ENCODE peak calls at places on chromosome 22, in four cellular contexts. G, W, E and Q are unnamed samples.

GRCh38 chr22:50551160-50551752 is 5.6 kb downstream of the KLHDC7B start:
- DNase-seq in G (no peak), W (no peak), E (no peak), Q (no peak)

GRCh38 chr22:38051900-38052862 is 5.0 kb upstream of the PICK1 start:
- DNase-seq in G (peak), W (no peak), E (peak), Q (peak)

GRCh38 chr22:32475428-32476010 is 908 bp downstream of the FBXO7 start:
- DNase-seq in G (no peak), W (no peak), E (peak), Q (no peak)

GRCh38 chr22:50112151-50113118 is 22.6 kb downstream of the MOV10L1 start:
- DNase-seq in G (peak), W (no peak), E (no peak), Q (no peak)

GRCh38 chr22:31530816-31531180 is 34.5 kb downstream of the SFI1 start:
- DNase-seq in G (no peak), W (no peak), E (no peak), Q (no peak)

GRCh38 chr22:32771761-32772160 is 29.7 kb upstream of the TIMP3 start:
- DNase-seq in G (no peak), W (no peak), E (no peak), Q (no peak)

GRCh38 chr22:24752091-24752623 is 22.4 kb downstream of the PIWIL3 start:
- DNase-seq in G (no peak), W (no peak), E (no peak), Q (no peak)

GRCh38 chr22:44664149-44664548 is 37.9 kb upstream of the PRR5 start:
- DNase-seq in G (no peak), W (no peak), E (peak), Q (no peak)

GRCh38 chr22:28976588-28976987 is 85.0 kb downstream of the C22orf31 start:
- DNase-seq in G (peak), W (no peak), E (no peak), Q (no peak)

GRCh38 chr22:42310301-42310981 is 40.0 kb upstream of the TCF20 start:
- DNase-seq in G (no peak), W (no peak), E (no peak), Q (no peak)

GRCh38 chr22:24693359-24693758 is 81.2 kb downstream of the PIWIL3 start:
- DNase-seq in G (no peak), W (no peak), E (no peak), Q (no peak)

GRCh38 chr22:33492210-33492651 is 428.0 kb downstream of the LARGE1 start:
- DNase-seq in G (no peak), W (no peak), E (peak), Q (no peak)

GRCh38 chr22:44786136-44786535 is 33.8 kb downstream of the ARHGAP8 start:
- DNase-seq in G (no peak), W (no peak), E (no peak), Q (no peak)

GRCh38 chr22:37160037-37160436 is 10.3 kb upstream of the IL2RB start:
- DNase-seq in G (no peak), W (no peak), E (no peak), Q (no peak)

GRCh38 chr22:21590809-21591641 is 23.5 kb downstream of the UBE2L3 start:
- DNase-seq in G (no peak), W (no peak), E (no peak), Q (peak)

GRCh38 chr22:23288301-23289129 is 108.2 kb downstream of the BCR start:
- DNase-seq in G (no peak), W (no peak), E (no peak), Q (no peak)

GRCh38 chr22:42906605-42907338 is 49.7 kb upstream of the ARFGAP3 start:
- DNase-seq in G (no peak), W (no peak), E (no peak), Q (no peak)

GRCh38 chr22:33831651-33832050 is 88.6 kb downstream of the LARGE1 start:
- DNase-seq in G (no peak), W (no peak), E (no peak), Q (no peak)

GRCh38 chr22:31229402-31230140 is 17.5 kb downstream of the LIMK2 start:
- DNase-seq in G (no peak), W (no peak), E (peak), Q (no peak)

GRCh38 chr22:30301995-30302809 is 12.9 kb upstream of the CASTOR1 start:
- DNase-seq in G (peak), W (no peak), E (no peak), Q (no peak)

GRCh38 chr22:43972931-43973330 is 17.7 kb downstream of the SAMM50 start:
- DNase-seq in G (no peak), W (no peak), E (no peak), Q (no peak)

GRCh38 chr22:32627091-32627490 is 152.5 kb downstream of the FBXO7 start:
- DNase-seq in G (no peak), W (no peak), E (no peak), Q (no peak)

GRCh38 chr22:22682807-22683667 is 38.6 kb downstream of the GGTLC2 start:
- DNase-seq in G (no peak), W (no peak), E (no peak), Q (no peak)

GRCh38 chr22:20203142-20204099 is 52.6 kb upstream of the CCDC188 start:
- DNase-seq in G (no peak), W (no peak), E (peak), Q (no peak)

GRCh38 chr22:20205464-20205963 is 54.7 kb upstream of the CCDC188 start:
- DNase-seq in G (no peak), W (no peak), E (no peak), Q (no peak)

GRCh38 chr22:20205964-20206708 is 55.3 kb upstream of the CCDC188 start:
- DNase-seq in G (peak), W (no peak), E (peak), Q (no peak)

GRCh38 chr22:20204821-20205220 is 54.0 kb upstream of the CCDC188 start:
- DNase-seq in G (no peak), W (no peak), E (no peak), Q (no peak)

GRCh38 chr22:20204281-20204680 is 53.4 kb upstream of the CCDC188 start:
- DNase-seq in G (no peak), W (no peak), E (no peak), Q (no peak)
- TF ChIP-seq CTCF in G (no peak), W (no peak), E (no peak), Q (no peak)

GRCh38 chr22:27625769-27626674 is 175.5 kb downstream of the MN1 start:
- DNase-seq in G (no peak), W (no peak), E (no peak), Q (no peak)

GRCh38 chr22:27626675-27627443 is 174.7 kb downstream of the MN1 start:
- DNase-seq in G (peak), W (no peak), E (no peak), Q (no peak)

GRCh38 chr22:27627901-27628300 is 173.7 kb downstream of the MN1 start:
- DNase-seq in G (no peak), W (no peak), E (no peak), Q (no peak)

GRCh38 chr22:27628341-27628740 is 173.2 kb downstream of the MN1 start:
- DNase-seq in G (no peak), W (no peak), E (no peak), Q (no peak)

GRCh38 chr22:27627444-27627833 is 174.1 kb downstream of the MN1 start:
- DNase-seq in G (no peak), W (no peak), E (no peak), Q (no peak)
- TF ChIP-seq CTCF in G (no peak), W (no peak), E (no peak), Q (peak)

GRCh38 chr22:49026476-49027121 is 801.1 kb downstream of the BRD1 start:
- DNase-seq in G (no peak), W (no peak), E (no peak), Q (no peak)
- TF ChIP-seq CTCF in G (no peak), W (no peak), E (no peak), Q (peak)

DNA sequence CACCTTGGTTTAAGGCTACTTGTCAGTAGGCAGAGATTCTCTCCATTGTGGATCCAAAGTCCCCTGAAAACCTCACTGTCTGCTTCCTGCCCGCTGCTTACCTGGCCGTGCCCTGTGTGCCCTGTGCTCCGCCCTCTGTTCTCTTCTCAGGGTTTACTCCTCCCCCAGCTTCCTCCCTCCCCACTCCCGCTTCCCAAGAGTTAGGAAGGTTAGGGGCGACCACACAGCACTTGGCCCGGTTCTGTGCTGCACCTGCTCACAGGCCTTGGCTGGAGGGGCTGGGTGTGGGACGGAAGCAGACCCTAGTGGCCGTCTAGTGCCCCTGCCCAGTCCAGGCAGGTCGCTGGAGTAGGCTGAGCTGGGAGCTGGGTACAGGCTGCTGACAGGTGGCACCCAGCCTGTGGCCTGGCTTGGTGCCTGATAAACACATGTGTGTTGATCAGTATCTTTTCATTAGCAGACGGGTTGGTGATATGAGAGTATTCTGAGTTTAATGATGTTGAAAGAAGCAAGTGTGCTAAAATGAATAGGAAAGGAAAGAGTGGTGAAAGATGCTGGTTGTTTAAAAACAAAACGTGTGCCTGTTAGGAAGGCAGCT is 40.5 kb downstream of the GRAMD4 start:
- DNase-seq in G (peak), W (no peak), E (peak), Q (no peak)
- TF ChIP-seq CTCF in G (no peak), W (no peak), E (no peak), Q (no peak)

GRCh38 chr22:41256254-41256897 is 15.6 kb upstream of the CHADL start:
- DNase-seq in G (peak), W (no peak), E (no peak), Q (no peak)
- TF ChIP-seq CTCF in G (peak), W (no peak), E (no peak), Q (no peak)

DNA sequence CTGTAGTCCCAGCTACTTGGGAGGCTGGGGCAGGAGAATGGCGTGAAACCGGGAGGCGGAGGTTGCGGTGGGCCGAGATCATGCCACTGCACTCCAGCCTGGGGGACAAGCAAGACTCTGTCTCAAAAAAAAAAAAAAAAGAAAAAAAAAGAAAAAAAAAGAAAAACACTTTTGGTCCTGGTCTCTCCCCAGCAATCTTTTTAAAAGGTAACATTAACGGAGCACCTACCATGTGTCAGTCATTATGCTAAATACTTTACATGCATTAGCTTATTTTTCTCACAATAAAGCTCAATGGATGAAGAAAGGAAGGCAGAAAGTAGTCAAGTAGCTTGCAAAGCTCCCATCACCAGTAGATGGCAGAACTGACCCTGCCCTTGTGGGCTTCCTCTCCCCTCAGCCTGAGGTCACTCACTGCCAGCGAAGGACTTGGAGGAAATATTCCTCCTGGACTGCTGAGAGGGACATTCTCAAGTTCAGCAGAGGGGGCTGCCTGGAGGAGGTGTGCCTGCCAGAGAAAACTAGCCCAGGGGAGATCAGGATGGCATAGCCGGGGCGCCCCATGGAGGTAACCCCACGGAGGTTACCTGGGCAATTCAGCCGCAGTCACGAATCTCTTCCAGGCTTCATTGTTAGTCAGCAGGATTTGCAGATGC is 15.5 kb downstream of the APOL3 start:
- DNase-seq in G (peak), W (no peak), E (peak), Q (no peak)
- TF ChIP-seq CTCF in G (peak), W (peak), E (peak), Q (peak)

DNA sequence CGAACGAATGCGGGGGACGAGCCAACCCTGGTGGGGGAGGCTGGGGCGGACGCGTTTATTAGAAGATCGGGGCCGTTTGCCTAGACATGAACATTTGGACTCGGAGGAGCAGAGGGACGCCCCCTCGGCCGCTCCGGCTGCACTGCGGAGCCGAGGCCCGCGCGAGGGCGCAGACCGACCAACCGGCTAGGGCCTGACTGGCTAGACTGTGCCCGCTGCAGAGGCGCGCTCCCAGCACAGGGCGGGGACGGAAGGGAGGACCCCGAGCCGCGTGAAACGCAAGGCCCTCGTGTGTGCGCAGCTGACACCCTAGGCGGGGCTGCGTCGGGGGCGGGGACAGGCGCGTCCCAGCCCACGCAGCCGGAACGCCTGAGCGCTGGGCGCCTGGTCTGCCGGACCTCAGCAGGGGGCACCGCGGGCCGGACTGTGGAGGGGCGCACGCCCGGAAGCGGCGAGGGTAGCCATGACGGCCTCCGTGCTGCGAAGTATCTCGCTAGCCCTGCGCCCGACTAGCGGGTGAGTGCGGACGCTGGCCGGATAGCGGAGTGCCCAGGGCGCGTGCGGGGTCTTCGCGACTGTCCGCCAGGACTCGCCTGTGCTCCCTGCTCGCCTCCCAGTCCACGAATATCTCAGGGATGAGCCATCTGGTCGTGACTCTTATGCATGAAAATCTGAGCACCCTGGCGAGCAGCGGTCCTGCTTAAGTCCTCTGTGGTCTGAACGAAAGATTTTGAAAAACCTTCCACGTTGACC is at the start of gene MRPL40:
- DNase-seq in G (peak), W (peak), E (peak), Q (peak)
- TF ChIP-seq CTCF in G (no peak), W (no peak), E (no peak), Q (no peak)

GRCh38 chr22:39068033-39068785 is 8.9 kb upstream of the APOBEC3G start:
- DNase-seq in G (peak), W (no peak), E (no peak), Q (no peak)
- TF ChIP-seq CTCF in G (peak), W (no peak), E (no peak), Q (no peak)